ENCODE peak calls at places on chromosomes 11 and 22, in eight cellular contexts. One of them, this sample, is unnamed.

GRCh38 chr22:38461414-38462081 is 6.3 kb upstream of the KDELR3 start:
- DNase-seq in H4: peak; percentile 86
- DNase-seq in H9: peak; percentile 96
- DNase-seq in BJ: no peak
- DNase-seq in activated CD4-positive, alpha-beta T cell treated with anti-CD3 and anti-CD28 coated beads for 48 hours: peak; percentile 81
- DNase-seq in HEK293T: peak; percentile 99
- DNase-seq in amniotic stem cell: peak; percentile 78
- DNase-seq in Panc1: no peak
- DNase-seq in this sample: peak; percentile 93

GRCh38 chr11:84648413-84648812 is 978.7 kb downstream of the DLG2 start:
- DNase-seq in BJ: no peak
- DNase-seq in H4: no peak
- DNase-seq in Panc1: no peak
- DNase-seq in activated CD4-positive, alpha-beta T cell treated with anti-CD3 and anti-CD28 coated beads for 48 hours: no peak
- DNase-seq in amniotic stem cell: no peak
- DNase-seq in HEK293T: no peak
- DNase-seq in H9: peak; percentile 44
- DNase-seq in this sample: no peak

GRCh38 chr11:72773291-72773690 is 20.6 kb downstream of the STARD10 start:
- DNase-seq in BJ: no peak
- DNase-seq in HEK293T: no peak
- DNase-seq in H9: no peak
- DNase-seq in activated CD4-positive, alpha-beta T cell treated with anti-CD3 and anti-CD28 coated beads for 48 hours: no peak
- DNase-seq in amniotic stem cell: peak; percentile 79
- DNase-seq in H4: peak; percentile 50
- DNase-seq in Panc1: no peak
- DNase-seq in this sample: no peak

GRCh38 chr11:19436932-19437331 is 196.2 kb upstream of the E2F8 start:
- DNase-seq in H9: no peak
- DNase-seq in amniotic stem cell: no peak
- DNase-seq in HEK293T: no peak
- DNase-seq in BJ: no peak
- DNase-seq in H4: no peak
- DNase-seq in Panc1: no peak
- DNase-seq in activated CD4-positive, alpha-beta T cell treated with anti-CD3 and anti-CD28 coated beads for 48 hours: no peak
- DNase-seq in this sample: no peak

GRCh38 chr11:75867778-75868374 is 52.9 kb downstream of the UVRAG start:
- DNase-seq in Panc1: peak; percentile 27
- DNase-seq in BJ: no peak
- DNase-seq in H9: no peak
- DNase-seq in activated CD4-positive, alpha-beta T cell treated with anti-CD3 and anti-CD28 coated beads for 48 hours: peak; percentile 48
- DNase-seq in amniotic stem cell: peak; percentile 24
- DNase-seq in H4: peak; percentile 29
- DNase-seq in HEK293T: peak; percentile 35
- DNase-seq in this sample: no peak

GRCh38 chr11:39724404-39724803 is 1735.0 kb downstream of the LRRC4C start:
- DNase-seq in Panc1: no peak
- DNase-seq in amniotic stem cell: no peak
- DNase-seq in HEK293T: peak; percentile 2
- DNase-seq in H4: peak; percentile 14
- DNase-seq in H9: no peak
- DNase-seq in activated CD4-positive, alpha-beta T cell treated with anti-CD3 and anti-CD28 coated beads for 48 hours: no peak
- DNase-seq in BJ: no peak
- DNase-seq in this sample: no peak

GRCh38 chr11:99841885-99842284 is 821.1 kb downstream of the CNTN5 start:
- DNase-seq in Panc1: no peak
- DNase-seq in BJ: no peak
- DNase-seq in HEK293T: no peak
- DNase-seq in activated CD4-positive, alpha-beta T cell treated with anti-CD3 and anti-CD28 coated beads for 48 hours: no peak
- DNase-seq in amniotic stem cell: no peak
- DNase-seq in H9: no peak
- DNase-seq in H4: no peak
- DNase-seq in this sample: no peak

GRCh38 chr11:22304337-22304961 is 33.7 kb upstream of the SLC17A6 start:
- DNase-seq in Panc1: peak; percentile 7
- DNase-seq in BJ: peak; percentile 4
- DNase-seq in HEK293T: peak; percentile 9
- DNase-seq in activated CD4-positive, alpha-beta T cell treated with anti-CD3 and anti-CD28 coated beads for 48 hours: no peak
- DNase-seq in amniotic stem cell: peak; percentile 18
- DNase-seq in H9: no peak
- DNase-seq in H4: peak; percentile 43
- DNase-seq in this sample: no peak

GRCh38 chr11:69364901-69365300 is 70.9 kb downstream of the MYEOV start:
- DNase-seq in H9: no peak
- DNase-seq in BJ: no peak
- DNase-seq in Panc1: no peak
- DNase-seq in activated CD4-positive, alpha-beta T cell treated with anti-CD3 and anti-CD28 coated beads for 48 hours: no peak
- DNase-seq in H4: peak; percentile 58
- DNase-seq in HEK293T: no peak
- DNase-seq in amniotic stem cell: no peak
- DNase-seq in this sample: no peak

GRCh38 chr11:74035264-74035663 is 26.4 kb upstream of the UCP3 start:
- DNase-seq in Panc1: no peak
- DNase-seq in H9: no peak
- DNase-seq in activated CD4-positive, alpha-beta T cell treated with anti-CD3 and anti-CD28 coated beads for 48 hours: no peak
- DNase-seq in BJ: no peak
- DNase-seq in HEK293T: no peak
- DNase-seq in H4: no peak
- DNase-seq in amniotic stem cell: no peak
- DNase-seq in this sample: no peak

This sample was measured in NCI-H524.